ENCODE peak calls at places on chromosomes 12 and 14, in six cellular contexts. J is T47D, Z is midbrain, E is pons, R is SK-N-SH, O is A172. W is an unnamed sample.

GRCh38 chr14:86575141-86575540 is 1045.2 kb downstream of the FLRT2 start:
- DNase-seq in J (no peak), Z (no peak), E (no peak), R (peak), O (peak), W (no peak)

GRCh38 chr12:11719678-11720099 is 70.2 kb downstream of the ETV6 start:
- DNase-seq in J (no peak), Z (no peak), E (peak), R (peak), O (peak), W (peak)

GRCh38 chr12:27595231-27595642 is 71.2 kb downstream of the PPFIBP1 start:
- DNase-seq in J (no peak), Z (peak), E (peak), R (peak), O (peak), W (no peak)

GRCh38 chr12:128323115-128323514 is 56.1 kb downstream of the TMEM132C start:
- DNase-seq in J (no peak), Z (no peak), E (no peak), R (no peak), O (no peak), W (no peak)

GRCh38 chr12:93921511-93921910 is 226.9 kb upstream of the PLXNC1 start:
- DNase-seq in J (no peak), Z (no peak), E (no peak), R (no peak), O (peak), W (no peak)

GRCh38 chr12:85804663-85805062 is 31.5 kb downstream of the RASSF9 start:
- DNase-seq in J (no peak), Z (no peak), E (no peak), R (no peak), O (peak), W (peak)

GRCh38 chr14:36183402-36183801 is 6.9 kb upstream of the PTCSC3 start:
- DNase-seq in J (no peak), Z (no peak), E (no peak), R (no peak), O (no peak), W (no peak)

GRCh38 chr12:19529933-19530630 is 90.8 kb downstream of the AEBP2 start:
- DNase-seq in J (no peak), Z (no peak), E (no peak), R (peak), O (peak), W (no peak)

GRCh38 chr14:103721334-103722120 is 5.9 kb downstream of the ZFYVE21 start:
- DNase-seq in J (no peak), Z (no peak), E (no peak), R (no peak), O (peak), W (peak)

GRCh38 chr14:72643317-72643801 is 250.5 kb downstream of the DPF3 start:
- DNase-seq in J (no peak), Z (peak), E (peak), R (no peak), O (peak), W (peak)